ENCODE peak calls at places on chromosome 5, in seven cellular contexts. K is endothelial cell, O is AG10803, L is HCT116, W is lower lobe of right lung, Y is tibial artery, S is activated B cell treated with CpG ODN at 0.5 μM for 24 hours. X is an unnamed sample.

GRCh38 chr5:23507278-23507685 is at the start of gene PRDM9:
- DNase-seq in L (no peak), W (peak), Y (no peak), K (no peak), S (no peak), O (no peak), X (no peak)

GRCh38 chr5:61280205-61280604 is 51.9 kb upstream of the ZSWIM6 start:
- DNase-seq in Y (no peak), S (no peak), O (peak), L (peak), W (no peak), K (no peak), X (no peak)

GRCh38 chr5:20601678-20602100 is 613.7 kb upstream of the CDH18 start:
- DNase-seq in S (no peak), K (no peak), Y (no peak), W (no peak), L (no peak), O (no peak), X (no peak)

GRCh38 chr5:96312383-96312782 is 120.7 kb downstream of the PCSK1 start:
- DNase-seq in O (peak), S (no peak), L (no peak), W (no peak), Y (no peak), K (no peak), X (no peak)

GRCh38 chr5:37197340-37198050 is 51.7 kb downstream of the CPLANE1 start:
- DNase-seq in Y (no peak), K (no peak), W (no peak), O (no peak), S (no peak), L (no peak), X (no peak)

GRCh38 chr5:88888291-88888690 is 5.3 kb upstream of the MEF2C start:
- DNase-seq in K (no peak), O (no peak), L (no peak), W (no peak), Y (no peak), S (no peak), X (no peak)

GRCh38 chr5:65926893-65927292 is 518 bp downstream of the ERBIN start:
- DNase-seq in W (no peak), K (no peak), Y (no peak), O (peak), S (no peak), L (no peak), X (no peak)

GRCh38 chr5:139982157-139982974 is 60.7 kb downstream of the NRG2 start:
- DNase-seq in S (no peak), L (no peak), O (peak), K (no peak), W (no peak), Y (no peak), X (no peak)

GRCh38 chr5:34660444-34660843 is 4.3 kb downstream of the RAI14 start:
- DNase-seq in O (peak), W (no peak), S (no peak), L (no peak), K (no peak), Y (no peak), X (no peak)

GRCh38 chr5:127844631-127845030 is 141.4 kb downstream of the CCDC192 start:
- DNase-seq in Y (no peak), W (no peak), K (no peak), S (no peak), O (no peak), L (no peak), X (no peak)

GRCh38 chr5:121668635-121669034 is 183.0 kb upstream of the FTMT start:
- DNase-seq in O (no peak), K (no peak), Y (no peak), S (no peak), L (peak), W (no peak), X (no peak)

GRCh38 chr5:81787843-81788242 is 36.9 kb upstream of the SSBP2 start:
- DNase-seq in L (no peak), K (no peak), O (peak), W (no peak), Y (peak), S (no peak), X (no peak)

GRCh38 chr5:95163079-95163478 is 121.8 kb downstream of the MCTP1 start:
- DNase-seq in Y (no peak), S (no peak), L (no peak), W (no peak), K (no peak), O (no peak), X (no peak)

GRCh38 chr5:177071671-177072385 is 14.9 kb upstream of the FGFR4 start:
- DNase-seq in O (peak), Y (no peak), K (peak), L (peak), W (no peak), S (peak), X (peak)

GRCh38 chr5:115542076-115542475 is 2.5 kb downstream of the FEM1C start:
- DNase-seq in S (no peak), K (no peak), L (no peak), W (no peak), O (peak), Y (no peak), X (no peak)

GRCh38 chr5:66903709-66904108 is 292.9 kb downstream of the CD180 start:
- DNase-seq in W (no peak), Y (no peak), K (no peak), L (no peak), S (no peak), O (no peak), X (no peak)

GRCh38 chr5:86101966-86102365 is 515.8 kb upstream of the COX7C start:
- DNase-seq in S (no peak), O (no peak), K (no peak), W (no peak), L (no peak), Y (no peak), X (no peak)

GRCh38 chr5:60325870-60326269 is 374.1 kb downstream of the DEPDC1B start:
- DNase-seq in W (no peak), S (no peak), L (no peak), K (no peak), O (no peak), Y (no peak), X (no peak)

GRCh38 chr5:96487859-96488258 is 54.8 kb upstream of the PCSK1 start:
- DNase-seq in W (no peak), L (no peak), S (no peak), O (peak), Y (no peak), K (no peak), X (no peak)

GRCh38 chr5:162289489-162289888 is 221.9 kb downstream of the GABRG2 start:
- DNase-seq in K (no peak), S (no peak), L (no peak), W (no peak), O (no peak), Y (no peak), X (no peak)

GRCh38 chr5:66757219-66757833 is 161.1 kb downstream of the MAST4 start:
- DNase-seq in Y (no peak), L (peak), S (no peak), O (peak), K (peak), W (no peak), X (no peak)

GRCh38 chr5:103565711-103566110 is 3.1 kb upstream of the NUDT12 start:
- DNase-seq in S (no peak), L (no peak), K (no peak), W (no peak), O (no peak), Y (no peak), X (no peak)

GRCh38 chr5:65823174-65823573 is 101.2 kb downstream of the NLN start:
- DNase-seq in Y (no peak), S (no peak), K (no peak), W (no peak), O (peak), L (peak), X (no peak)

GRCh38 chr5:43603535-43604363 is 769 bp downstream of the NNT start:
- DNase-seq in W (peak), Y (peak), L (no peak), O (peak), K (peak), S (peak), X (no peak)

GRCh38 chr5:155998258-155998657 is 328.7 kb upstream of the SGCD start:
- DNase-seq in W (no peak), O (no peak), S (no peak), L (no peak), K (no peak), Y (no peak), X (no peak)

GRCh38 chr5:34652916-34653315 is 3.2 kb upstream of the RAI14 start:
- DNase-seq in L (no peak), K (no peak), W (no peak), S (no peak), Y (no peak), O (peak), X (no peak)

GRCh38 chr5:94031631-94032030 is 290.2 kb upstream of the POU5F2 start:
- DNase-seq in K (no peak), L (no peak), W (no peak), S (no peak), Y (no peak), O (peak), X (no peak)

GRCh38 chr5:6003040-6003825 is 375.1 kb downstream of the MED10 start:
- DNase-seq in L (no peak), S (no peak), O (no peak), K (no peak), W (no peak), Y (no peak), X (no peak)

GRCh38 chr5:8508196-8508595 is 639.2 kb downstream of the MTRR start:
- DNase-seq in L (no peak), O (no peak), K (no peak), Y (no peak), S (no peak), W (no peak), X (no peak)

GRCh38 chr5:170056561-170057267 is 49.0 kb upstream of the FOXI1 start:
- DNase-seq in S (no peak), W (no peak), L (no peak), O (no peak), Y (no peak), K (no peak), X (no peak)

GRCh38 chr5:140109050-140109817 is 4.7 kb upstream of the PURA start:
- DNase-seq in S (no peak), W (no peak), K (peak), L (no peak), O (peak), Y (no peak), X (no peak)

GRCh38 chr5:112682621-112683061 is 55.0 kb upstream of the APC start:
- DNase-seq in K (no peak), O (peak), S (no peak), L (no peak), Y (no peak), W (no peak), X (no peak)

GRCh38 chr5:54455413-54456157 is at the start of gene HSPB3:
- DNase-seq in S (no peak), W (no peak), K (no peak), L (no peak), O (peak), Y (no peak), X (no peak)

GRCh38 chr5:129631946-129632345 is 115.9 kb upstream of the MINAR2 start:
- DNase-seq in L (no peak), S (no peak), K (no peak), Y (no peak), O (no peak), W (no peak), X (no peak)

GRCh38 chr5:116795189-116795588 is 220.6 kb upstream of the SEMA6A start:
- DNase-seq in S (no peak), K (no peak), O (no peak), L (no peak), Y (no peak), W (no peak), X (no peak)

GRCh38 chr5:141260458-141261237 is 15.5 kb downstream of the PCDHB15 start:
- DNase-seq in K (no peak), O (no peak), L (no peak), Y (no peak), S (no peak), W (no peak), X (no peak)

GRCh38 chr5:32760091-32760509 is 49.0 kb downstream of the NPR3 start:
- DNase-seq in W (no peak), Y (no peak), S (no peak), O (peak), L (no peak), K (no peak), X (no peak)

GRCh38 chr5:98846526-98846925 is 73.1 kb downstream of the RGMB start:
- DNase-seq in K (no peak), W (no peak), L (no peak), O (no peak), Y (no peak), S (no peak), X (no peak)

DNA sequence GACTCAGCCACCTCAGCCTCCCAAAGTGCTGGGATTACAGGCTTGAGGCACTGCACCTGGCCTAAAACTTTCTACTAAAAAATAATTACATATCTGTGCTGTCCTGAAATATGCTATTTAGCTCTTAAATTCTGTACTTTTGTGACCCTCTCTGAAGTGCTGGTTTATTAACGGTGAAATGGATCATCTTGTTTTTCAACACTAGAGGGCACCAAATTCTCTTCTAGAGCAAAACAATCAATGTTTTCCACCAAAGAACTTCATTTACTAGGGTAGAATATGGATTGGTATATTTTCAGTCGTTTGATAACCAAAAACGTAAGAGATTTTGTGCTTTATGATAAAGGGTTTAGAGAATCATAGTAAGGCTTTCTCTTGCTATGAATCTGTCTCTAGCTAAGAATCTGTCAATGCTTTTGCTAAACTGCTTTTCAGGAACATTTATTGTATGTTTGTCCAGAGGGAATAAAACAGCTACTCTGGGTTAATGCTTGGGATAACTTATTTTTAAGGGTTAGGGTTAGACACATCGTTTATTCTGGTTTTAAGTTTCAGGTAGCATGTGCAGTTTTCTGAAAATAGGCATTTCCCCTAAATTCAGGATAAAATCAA is 63.6 kb downstream of the RNF180 start:
- DNase-seq in S (no peak), L (no peak), Y (no peak), W (no peak), O (peak), K (no peak), X (no peak)
- TF ChIP-seq CTCF in S (no peak), L (peak), Y (peak), W (peak), O (peak), K (peak), X (peak)

GRCh38 chr5:181217111-181217804 is 5.8 kb upstream of the TRIM41 start:
- DNase-seq in Y (peak), L (no peak), S (peak), K (peak), O (peak), W (peak), X (no peak)
- TF ChIP-seq CTCF in Y (no peak), L (no peak), S (no peak), K (no peak), O (peak), W (no peak), X (peak)

DNA sequence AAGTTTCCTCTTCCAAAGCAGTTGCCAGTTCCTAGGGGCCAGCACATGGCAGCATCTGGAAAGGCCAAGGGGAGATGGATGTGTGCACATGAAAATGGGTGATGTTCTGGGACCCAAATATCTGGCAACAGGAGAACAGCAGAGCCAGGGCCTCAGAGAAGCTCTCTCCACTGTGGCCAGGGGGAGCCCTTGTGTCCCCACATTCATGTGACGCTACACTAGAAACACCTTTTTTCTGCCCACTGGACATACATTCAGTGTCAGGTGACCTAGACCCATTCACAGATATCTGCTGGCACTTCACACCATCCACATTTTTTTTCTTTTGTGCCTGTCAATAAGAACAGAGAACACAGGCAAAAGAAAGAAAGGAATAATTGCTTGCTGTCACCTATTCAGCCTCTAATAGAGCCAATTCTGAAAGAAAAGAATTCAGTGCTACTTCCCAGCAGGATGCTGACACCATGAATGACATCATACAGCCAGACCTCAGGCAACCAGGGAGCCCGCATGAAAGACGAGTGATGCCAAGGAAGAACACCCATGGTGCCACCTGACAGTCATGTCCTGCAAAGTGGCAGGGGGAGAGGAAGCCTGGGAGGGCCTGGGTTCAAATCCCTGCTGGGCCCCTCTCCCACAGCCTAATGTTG is 205.1 kb upstream of the TAS2R1 start:
- DNase-seq in O (no peak), W (no peak), K (peak), Y (no peak), S (no peak), L (no peak), X (no peak)
- TF ChIP-seq CTCF in O (no peak), W (no peak), K (no peak), Y (no peak), S (no peak), L (no peak), X (peak)

GRCh38 chr5:135318924-135319323 is 80.1 kb downstream of the MACROH2A1 start:
- DNase-seq in K (no peak), L (no peak), S (no peak), W (no peak), O (no peak), Y (no peak), X (peak)

GRCh38 chr5:135319458-135319857 is 79.6 kb downstream of the MACROH2A1 start:
- DNase-seq in Y (peak), W (no peak), O (no peak), L (no peak), S (no peak), K (no peak), X (peak)

GRCh38 chr5:135320718-135321484 is 78.1 kb downstream of the MACROH2A1 start:
- DNase-seq in L (no peak), W (no peak), Y (peak), K (no peak), S (no peak), O (no peak), X (peak)

GRCh38 chr5:135318037-135318436 is 81.0 kb downstream of the MACROH2A1 start:
- DNase-seq in L (no peak), S (no peak), W (no peak), Y (peak), O (no peak), K (no peak), X (peak)

DNA sequence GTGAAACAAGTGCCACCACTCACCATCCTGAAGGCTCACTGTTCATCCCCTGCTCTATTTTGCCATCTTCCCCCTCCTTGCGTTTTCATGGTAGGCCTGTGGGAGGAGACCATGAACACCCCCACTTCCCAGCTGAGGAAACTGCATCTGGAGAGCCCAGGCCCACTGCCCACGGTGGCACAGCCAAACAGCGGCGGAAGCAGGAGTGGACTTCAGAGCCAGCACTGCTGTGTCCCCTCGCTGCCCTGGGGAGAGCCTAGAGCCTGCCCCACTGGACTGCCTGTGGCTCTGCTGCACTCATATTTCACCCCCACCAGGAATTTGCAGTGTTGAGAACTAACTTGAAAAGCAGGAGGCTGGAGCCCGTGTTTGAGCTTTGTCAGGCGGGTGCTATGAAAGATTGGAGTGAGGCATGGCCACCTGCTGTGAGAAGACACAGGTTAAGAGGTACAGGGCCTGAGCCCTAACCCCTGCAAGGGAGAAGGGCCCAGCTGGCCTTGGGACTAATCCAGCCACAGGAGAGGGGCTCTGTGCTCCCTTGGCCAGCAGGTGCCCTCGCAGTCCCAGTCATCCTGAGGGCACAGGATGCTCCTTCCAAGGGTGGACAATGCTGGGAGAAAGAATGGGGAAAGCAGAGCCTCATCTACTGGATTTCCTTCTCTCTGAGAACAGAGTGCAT is 79.0 kb downstream of the MACROH2A1 start:
- DNase-seq in Y (peak), K (peak), L (no peak), W (no peak), O (no peak), S (no peak), X (peak)
- TF ChIP-seq CTCF in Y (no peak), K (no peak), L (peak), W (no peak), O (peak), S (no peak), X (no peak)

GRCh38 chr5:149228610-149229297 is 42.9 kb upstream of the AFAP1L1 start:
- DNase-seq in L (peak), Y (no peak), S (no peak), W (no peak), K (peak), O (peak), X (no peak)
- TF ChIP-seq CTCF in L (peak), Y (peak), S (no peak), W (peak), K (peak), O (peak), X (peak)

GRCh38 chr5:157828949-157829639 is 29.9 kb downstream of the CLINT1 start:
- DNase-seq in W (no peak), S (no peak), Y (no peak), O (no peak), L (no peak), K (peak), X (no peak)
- TF ChIP-seq CTCF in W (no peak), S (no peak), Y (no peak), O (peak), L (peak), K (peak), X (peak)

DNA sequence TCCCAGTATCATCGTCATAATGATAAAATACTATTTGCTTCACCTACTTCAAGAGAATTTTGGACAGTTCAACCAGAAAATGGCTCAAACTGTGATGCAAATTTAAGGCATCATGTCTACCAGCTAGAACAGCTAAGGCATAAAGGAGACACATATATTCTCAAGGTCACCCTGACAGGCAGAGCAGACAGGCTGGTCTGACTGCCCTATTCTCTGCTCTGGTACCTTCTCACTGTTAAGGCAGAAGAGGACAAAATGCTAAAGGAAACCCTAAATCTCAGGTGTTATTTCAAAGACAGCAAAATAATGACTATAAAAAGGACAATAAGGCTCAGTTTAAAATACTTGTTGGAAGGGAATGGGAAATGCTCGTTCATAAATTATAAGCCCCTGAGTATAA is 87.2 kb downstream of the MRPS27 start:
- DNase-seq in Y (no peak), K (no peak), O (no peak), L (no peak), W (no peak), S (no peak), X (no peak)
- TF ChIP-seq CTCF in Y (no peak), K (no peak), O (no peak), L (no peak), W (no peak), S (no peak), X (no peak)

X was measured in type B pancreatic cell.